ENCODE peak calls at places on chromosomes 5 and 9, in five cellular contexts. One of them, this sample, is unnamed.

GRCh38 chr5:72472666-72473422 is 34.4 kb downstream of the ZNF366 start:
- DNase-seq in K562: peak
- DNase-seq in H1: no peak
- DNase-seq in GM12878: no peak
- DNase-seq in HepG2: no peak
- DNase-seq in this sample: no peak

GRCh38 chr9:73349476-73349875 is 197.8 kb downstream of the ANXA1 start:
- DNase-seq in K562: no peak
- DNase-seq in H1: no peak
- DNase-seq in GM12878: no peak
- DNase-seq in HepG2: no peak
- DNase-seq in this sample: no peak

GRCh38 chr5:150358261-150359095 is 981 bp downstream of the TCOF1 start:
- DNase-seq in K562: no peak
- DNase-seq in H1: no peak
- DNase-seq in GM12878: no peak
- DNase-seq in HepG2: peak
- DNase-seq in this sample: no peak

GRCh38 chr5:100270323-100270771 is 264.8 kb upstream of the FAM174A start:
- DNase-seq in K562: no peak
- DNase-seq in H1: no peak
- DNase-seq in GM12878: no peak
- DNase-seq in HepG2: no peak
- DNase-seq in this sample: no peak

GRCh38 chr9:13857521-13857920 is 456.4 kb downstream of the NFIB start:
- DNase-seq in K562: no peak
- DNase-seq in H1: no peak
- DNase-seq in GM12878: no peak
- DNase-seq in HepG2: no peak
- DNase-seq in this sample: no peak

GRCh38 chr5:40172721-40173120 is 507.0 kb upstream of the PTGER4 start:
- DNase-seq in K562: no peak
- DNase-seq in H1: no peak
- DNase-seq in GM12878: no peak
- DNase-seq in HepG2: no peak
- DNase-seq in this sample: no peak

GRCh38 chr5:8340739-8341344 is 471.9 kb downstream of the MTRR start:
- DNase-seq in K562: no peak
- DNase-seq in H1: peak
- DNase-seq in GM12878: no peak
- DNase-seq in HepG2: peak
- DNase-seq in this sample: no peak

GRCh38 chr5:122180863-122181519 is 51.6 kb downstream of the ZNF474 start:
- DNase-seq in K562: no peak
- DNase-seq in H1: no peak
- DNase-seq in GM12878: no peak
- DNase-seq in HepG2: no peak
- DNase-seq in this sample: no peak

GRCh38 chr9:5851445-5851844 is 18.5 kb upstream of the ERMP1 start:
- DNase-seq in K562: peak
- DNase-seq in H1: no peak
- DNase-seq in GM12878: peak
- DNase-seq in HepG2: no peak
- DNase-seq in this sample: no peak

GRCh38 chr9:117706421-117707150 is 2.4 kb downstream of the TLR4 start:
- DNase-seq in K562: no peak
- DNase-seq in H1: no peak
- DNase-seq in GM12878: no peak
- DNase-seq in HepG2: no peak
- DNase-seq in this sample: no peak

GRCh38 chr5:155402927-155403645 is 389.5 kb downstream of the KIF4B start:
- DNase-seq in K562: no peak
- DNase-seq in H1: no peak
- DNase-seq in GM12878: no peak
- DNase-seq in HepG2: no peak
- DNase-seq in this sample: no peak

GRCh38 chr5:142235050-142235797 is 89.6 kb downstream of the SPRY4 start:
- DNase-seq in K562: no peak
- DNase-seq in H1: peak
- DNase-seq in GM12878: no peak
- DNase-seq in HepG2: no peak
- DNase-seq in this sample: no peak

GRCh38 chr5:164202338-164202737 is 696.9 kb downstream of the MAT2B start:
- DNase-seq in K562: no peak
- DNase-seq in H1: no peak
- DNase-seq in GM12878: no peak
- DNase-seq in HepG2: no peak
- DNase-seq in this sample: no peak

GRCh38 chr9:100057624-100058023 is 41.2 kb downstream of the ERP44 start:
- DNase-seq in K562: no peak
- DNase-seq in H1: no peak
- DNase-seq in GM12878: no peak
- DNase-seq in HepG2: no peak
- DNase-seq in this sample: no peak

GRCh38 chr5:159928122-159928960 is 12.1 kb downstream of the ADRA1B start:
- DNase-seq in K562: no peak
- DNase-seq in H1: no peak
- DNase-seq in GM12878: no peak
- DNase-seq in HepG2: no peak
- DNase-seq in this sample: peak

GRCh38 chr5:82909816-82910215 is 167.4 kb downstream of the TMEM167A start:
- DNase-seq in K562: no peak
- DNase-seq in H1: no peak
- DNase-seq in GM12878: no peak
- DNase-seq in HepG2: no peak
- DNase-seq in this sample: no peak

GRCh38 chr5:82046268-82046621 is 74.4 kb downstream of the ATG10 start:
- DNase-seq in K562: no peak
- DNase-seq in H1: no peak
- DNase-seq in GM12878: no peak
- DNase-seq in HepG2: no peak
- DNase-seq in this sample: no peak

GRCh38 chr9:119177141-119177540 is 192.1 kb downstream of the BRINP1 start:
- DNase-seq in K562: no peak
- DNase-seq in H1: no peak
- DNase-seq in GM12878: no peak
- DNase-seq in HepG2: no peak
- DNase-seq in this sample: no peak

GRCh38 chr5:43120720-43121564 is at the start of gene ZNF131:
- DNase-seq in K562: peak
- DNase-seq in H1: peak
- DNase-seq in GM12878: peak
- DNase-seq in HepG2: peak
- DNase-seq in this sample: peak
- TF ChIP-seq EP300 in K562: peak
- TF ChIP-seq EP300 in H1: no peak
- TF ChIP-seq EP300 in GM12878: peak
- TF ChIP-seq EP300 in HepG2: no peak
- TF ChIP-seq EP300 in this sample: no peak

GRCh38 chr9:113520109-113520642 is 56.6 kb downstream of the RGS3 start:
- DNase-seq in K562: no peak
- DNase-seq in H1: no peak
- DNase-seq in GM12878: peak
- DNase-seq in HepG2: no peak
- DNase-seq in this sample: peak
- TF ChIP-seq KDM1A in K562: no peak
- TF ChIP-seq KDM1A in H1: no peak
- TF ChIP-seq KDM1A in GM12878: no peak
- TF ChIP-seq KDM1A in HepG2: no peak
- TF ChIP-seq KDM1A in this sample: no peak

GRCh38 chr5:139659673-139660072 is 11.5 kb downstream of the CXXC5 start:
- DNase-seq in K562: no peak
- DNase-seq in H1: no peak
- DNase-seq in GM12878: no peak
- DNase-seq in HepG2: no peak
- DNase-seq in this sample: no peak
- TF ChIP-seq EP300 in K562: no peak
- TF ChIP-seq EP300 in H1: no peak
- TF ChIP-seq EP300 in GM12878: no peak
- TF ChIP-seq EP300 in HepG2: no peak
- TF ChIP-seq EP300 in this sample: no peak

DNA sequence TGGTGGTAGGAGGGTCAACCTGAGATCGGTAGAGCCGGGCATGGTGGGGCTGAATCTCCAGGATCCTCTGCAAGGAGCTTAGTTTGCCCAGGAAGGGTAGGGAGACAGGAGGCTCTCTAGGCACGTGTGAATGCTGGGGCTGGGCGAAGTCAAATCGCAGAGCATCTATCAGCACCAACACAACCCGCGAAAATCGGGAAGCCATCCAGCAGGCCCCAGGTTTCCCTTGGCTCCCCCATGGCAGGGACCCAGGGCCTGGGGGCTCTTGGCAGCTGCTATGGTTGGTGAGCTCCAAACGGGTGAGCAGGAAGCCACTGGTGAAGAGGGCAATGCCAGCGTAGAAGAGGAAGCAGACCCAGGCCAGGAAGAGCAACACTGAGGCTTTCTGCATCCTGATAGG is 1.2 kb downstream of the PIGO start:
- DNase-seq in K562: no peak
- DNase-seq in H1: no peak
- DNase-seq in GM12878: no peak
- DNase-seq in HepG2: no peak
- DNase-seq in this sample: no peak
- TF ChIP-seq KDM1A in K562: no peak
- TF ChIP-seq KDM1A in H1: no peak
- TF ChIP-seq KDM1A in GM12878: no peak
- TF ChIP-seq KDM1A in HepG2: no peak
- TF ChIP-seq KDM1A in this sample: no peak

GRCh38 chr9:93231716-93232115 is 47.8 kb downstream of the WNK2 start:
- DNase-seq in K562: no peak
- DNase-seq in H1: no peak
- DNase-seq in GM12878: no peak
- DNase-seq in HepG2: no peak
- DNase-seq in this sample: no peak

GRCh38 chr9:93230601-93231000 is 46.7 kb downstream of the WNK2 start:
- DNase-seq in K562: no peak
- DNase-seq in H1: no peak
- DNase-seq in GM12878: no peak
- DNase-seq in HepG2: no peak
- DNase-seq in this sample: no peak

GRCh38 chr9:93232388-93232965 is 48.5 kb downstream of the WNK2 start:
- DNase-seq in K562: no peak
- DNase-seq in H1: no peak
- DNase-seq in GM12878: no peak
- DNase-seq in HepG2: no peak
- DNase-seq in this sample: no peak

GRCh38 chr9:93230185-93230584 is 46.2 kb downstream of the WNK2 start:
- DNase-seq in K562: no peak
- DNase-seq in H1: no peak
- DNase-seq in GM12878: no peak
- DNase-seq in HepG2: no peak
- DNase-seq in this sample: no peak

GRCh38 chr9:93231121-93231694 is 47.3 kb downstream of the WNK2 start:
- DNase-seq in K562: no peak
- DNase-seq in H1: no peak
- DNase-seq in GM12878: no peak
- DNase-seq in HepG2: no peak
- DNase-seq in this sample: no peak
- TF ChIP-seq EP300 in K562: no peak
- TF ChIP-seq EP300 in H1: no peak
- TF ChIP-seq EP300 in GM12878: no peak
- TF ChIP-seq EP300 in HepG2: no peak
- TF ChIP-seq EP300 in this sample: no peak

DNA sequence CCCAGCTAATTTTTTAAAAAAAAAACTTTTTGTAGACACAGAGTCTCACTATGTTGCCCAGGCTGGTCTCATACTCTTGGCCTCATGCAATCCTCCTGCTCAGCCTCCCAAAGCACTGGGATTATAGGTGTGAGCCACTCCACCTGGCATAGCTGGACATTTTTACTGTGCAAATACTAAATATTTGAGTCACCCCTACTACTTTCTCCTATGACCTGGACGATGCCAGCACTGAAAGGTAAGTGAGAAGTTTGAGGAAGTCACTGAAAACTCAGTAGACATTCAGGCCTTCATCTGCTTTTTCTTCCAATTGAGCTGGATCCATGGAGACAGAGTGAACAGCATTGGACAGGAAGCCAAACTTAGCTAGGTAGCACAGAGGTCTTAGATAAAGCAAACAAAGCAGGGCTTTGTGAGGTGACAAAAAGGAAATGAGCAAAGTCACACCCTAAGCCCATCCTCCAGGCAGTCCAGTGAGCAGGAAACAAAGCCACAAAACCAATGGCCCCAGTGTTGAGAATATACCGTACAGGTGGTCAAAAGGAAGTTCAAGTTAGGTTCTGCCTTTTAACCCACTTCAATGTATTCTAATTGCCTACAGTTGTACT is 192.6 kb upstream of the RASA1 start:
- DNase-seq in K562: peak
- DNase-seq in H1: no peak
- DNase-seq in GM12878: peak
- DNase-seq in HepG2: no peak
- DNase-seq in this sample: no peak
- TF ChIP-seq KDM1A in K562: no peak
- TF ChIP-seq KDM1A in H1: no peak
- TF ChIP-seq KDM1A in GM12878: no peak
- TF ChIP-seq KDM1A in HepG2: no peak
- TF ChIP-seq KDM1A in this sample: no peak

DNA sequence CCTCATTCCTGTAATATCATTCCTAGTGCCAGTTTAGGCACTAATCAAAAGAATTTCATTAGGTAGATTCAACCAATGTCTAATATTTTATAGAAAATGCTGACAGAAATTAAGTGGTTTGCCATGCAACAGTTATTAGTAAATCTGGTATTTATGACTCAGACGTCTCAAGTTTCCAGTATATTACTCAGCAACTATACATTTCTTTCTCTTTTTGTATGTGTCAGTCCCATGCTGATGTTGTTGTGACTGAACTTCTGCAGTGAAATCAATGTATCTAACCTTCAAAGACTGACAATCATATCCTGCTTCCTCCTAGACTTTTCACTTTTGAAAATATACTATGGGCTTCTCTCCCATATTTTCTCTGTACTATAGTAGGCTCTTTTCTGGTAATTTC is 822.5 kb downstream of the NR2F1-AS1 start:
- DNase-seq in K562: no peak
- DNase-seq in H1: no peak
- DNase-seq in GM12878: no peak
- DNase-seq in HepG2: no peak
- DNase-seq in this sample: peak
- TF ChIP-seq EP300 in K562: no peak
- TF ChIP-seq EP300 in H1: no peak
- TF ChIP-seq EP300 in GM12878: no peak
- TF ChIP-seq EP300 in HepG2: no peak
- TF ChIP-seq EP300 in this sample: no peak

GRCh38 chr5:169450464-169450863 is 133.1 kb upstream of the SPDL1 start:
- DNase-seq in K562: no peak
- DNase-seq in H1: no peak
- DNase-seq in GM12878: no peak
- DNase-seq in HepG2: no peak
- DNase-seq in this sample: no peak
- TF ChIP-seq KDM1A in K562: no peak
- TF ChIP-seq KDM1A in H1: no peak
- TF ChIP-seq KDM1A in GM12878: no peak
- TF ChIP-seq KDM1A in HepG2: no peak
- TF ChIP-seq KDM1A in this sample: no peak

DNA sequence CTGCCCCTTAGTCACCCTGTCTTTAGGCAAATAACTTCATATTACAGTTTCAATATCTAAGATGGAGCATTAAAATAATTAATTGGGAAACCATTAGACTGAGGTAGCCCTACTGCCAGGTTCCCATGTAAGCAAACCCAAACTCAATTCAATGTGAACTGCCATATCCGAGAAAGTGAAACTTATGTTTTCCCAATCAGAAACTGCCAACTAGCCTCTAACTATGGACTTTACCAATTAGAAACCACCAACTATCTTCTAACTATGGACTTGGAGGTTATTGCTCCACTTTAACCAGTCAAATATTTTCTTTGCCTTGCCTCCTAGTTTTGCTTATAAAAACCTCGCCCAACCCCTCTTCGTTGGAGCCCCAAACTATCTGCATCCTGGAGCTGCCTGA is 218.5 kb downstream of the ENC1 start:
- DNase-seq in K562: no peak
- DNase-seq in H1: no peak
- DNase-seq in GM12878: no peak
- DNase-seq in HepG2: no peak
- DNase-seq in this sample: no peak
- TF ChIP-seq EP300 in K562: no peak
- TF ChIP-seq EP300 in H1: no peak
- TF ChIP-seq EP300 in GM12878: no peak
- TF ChIP-seq EP300 in HepG2: no peak
- TF ChIP-seq EP300 in this sample: no peak

This sample was measured in A549.